ENCODE peak calls at places on chromosomes 5 and 9, in six cellular contexts. X, P, Z, C, L and D are unnamed samples.

GRCh38 chr5:31918739-31919138 is 255.4 kb downstream of the GOLPH3 start:
- DNase-seq in X (no peak), P (no peak), Z (no peak), C (no peak), L (no peak), D (no peak)

GRCh38 chr5:132661231-132662003 is 3.4 kb downstream of the IL13 start:
- DNase-seq in X (peak), P (no peak), Z (peak), C (no peak), L (no peak), D (no peak)

GRCh38 chr5:69293882-69294281 is 38.7 kb downstream of the CCDC125 start:
- DNase-seq in X (no peak), P (no peak), Z (no peak), C (peak), L (no peak), D (no peak)

GRCh38 chr9:21527579-21527978 is 45.5 kb upstream of the IFNE start:
- DNase-seq in X (no peak), P (no peak), Z (no peak), C (no peak), L (no peak), D (no peak)

GRCh38 chr5:62082370-62082778 is 223.6 kb upstream of the KIF2A start:
- DNase-seq in X (no peak), P (no peak), Z (no peak), C (no peak), L (no peak), D (no peak)

GRCh38 chr9:128160603-128160987 is 530 bp downstream of the BBLN start:
- DNase-seq in X (peak), P (no peak), Z (peak), C (no peak), L (no peak), D (peak)

GRCh38 chr5:132785355-132785754 is 8.3 kb upstream of the SEPTIN8 start:
- DNase-seq in X (no peak), P (no peak), Z (no peak), C (no peak), L (no peak), D (no peak)

GRCh38 chr9:37788328-37788727 is 3.5 kb upstream of the EXOSC3 start:
- DNase-seq in X (no peak), P (no peak), Z (peak), C (no peak), L (no peak), D (no peak)

GRCh38 chr5:133754575-133755169 is 142.3 kb upstream of the FSTL4 start:
- DNase-seq in X (peak), P (peak), Z (peak), C (peak), L (peak), D (peak)

GRCh38 chr5:177382423-177383029 is 1.7 kb upstream of the SLC34A1 start:
- DNase-seq in X (no peak), P (peak), Z (peak), C (no peak), L (no peak), D (peak)

GRCh38 chr5:14204785-14205321 is 61.7 kb downstream of the TRIO start:
- DNase-seq in X (no peak), P (peak), Z (peak), C (peak), L (no peak), D (peak)

GRCh38 chr5:2700876-2701275 is 50.6 kb downstream of the IRX2 start:
- DNase-seq in X (no peak), P (no peak), Z (no peak), C (no peak), L (no peak), D (no peak)

GRCh38 chr5:71830626-71831539 is 111.8 kb downstream of the CARTPT start:
- DNase-seq in X (no peak), P (peak), Z (peak), C (no peak), L (no peak), D (peak)

GRCh38 chr5:140042551-140043507 is at the start of gene NRG2:
- DNase-seq in X (peak), P (peak), Z (peak), C (peak), L (no peak), D (peak)

GRCh38 chr5:131812371-131813160 is 15.7 kb upstream of the FNIP1 start:
- DNase-seq in X (peak), P (no peak), Z (no peak), C (no peak), L (no peak), D (no peak)

GRCh38 chr9:114570742-114571141 is 16.8 kb upstream of the ATP6V1G1 start:
- DNase-seq in X (no peak), P (no peak), Z (no peak), C (peak), L (no peak), D (no peak)

GRCh38 chr5:177109810-177110209 is 23.1 kb downstream of the FGFR4 start:
- DNase-seq in X (no peak), P (no peak), Z (no peak), C (no peak), L (no peak), D (no peak)

GRCh38 chr5:16025681-16026080 is 153.9 kb downstream of the MARCHF11 start:
- DNase-seq in X (no peak), P (no peak), Z (no peak), C (no peak), L (no peak), D (no peak)

GRCh38 chr9:130896233-130897012 is at the start of gene QRFP:
- DNase-seq in X (no peak), P (no peak), Z (no peak), C (no peak), L (no peak), D (no peak)
- TF ChIP-seq MYC in X (no peak), P (no peak), Z (no peak), C (no peak), L (no peak), D (no peak)

DNA sequence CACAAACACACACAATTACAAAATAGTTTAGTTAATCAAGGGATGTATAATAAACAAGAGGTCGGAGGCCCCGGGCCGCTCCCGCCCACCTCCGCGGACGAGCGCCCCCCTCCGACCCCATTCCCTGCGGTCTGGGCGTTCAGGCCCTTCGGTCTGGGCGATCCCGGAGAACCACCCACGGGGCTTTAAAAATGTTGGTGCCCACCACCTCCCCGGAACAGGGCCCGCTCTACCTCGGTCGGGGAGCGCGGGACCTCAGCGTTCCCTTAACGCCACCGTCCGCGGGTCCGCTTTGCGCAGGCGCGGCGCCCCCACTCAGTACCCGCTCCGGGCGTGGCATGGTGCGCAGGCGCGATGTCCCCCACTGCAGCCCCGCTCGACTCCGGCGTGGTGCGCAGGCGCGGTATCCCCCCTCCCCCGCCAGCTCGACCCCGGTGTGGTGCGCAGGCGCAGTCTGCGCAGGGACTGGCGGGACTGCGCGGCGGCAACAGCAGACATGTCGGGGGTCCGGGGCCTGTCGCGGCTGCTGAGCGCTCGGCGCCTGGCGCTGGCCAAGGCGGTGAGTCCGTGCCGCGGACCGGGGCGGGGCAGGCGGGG is at the start of the genes CCDC127 and SDHA:
- DNase-seq in X (peak), P (peak), Z (peak), C (peak), L (peak), D (peak)
- TF ChIP-seq POLR2A in X (peak), P (peak), Z (peak), C (peak), L (peak), D (peak)

GRCh38 chr5:430214-430925 is 12.6 kb upstream of the EXOC3 start:
- DNase-seq in X (no peak), P (no peak), Z (no peak), C (no peak), L (no peak), D (no peak)
- TF ChIP-seq MYC in X (no peak), P (no peak), Z (no peak), C (no peak), L (no peak), D (no peak)

GRCh38 chr9:84808416-84808815 is 138.9 kb downstream of the NTRK2 start:
- DNase-seq in X (no peak), P (no peak), Z (no peak), C (no peak), L (no peak), D (no peak)
- TF ChIP-seq POLR2A in X (no peak), P (no peak), Z (no peak), C (no peak), L (no peak), D (no peak)

DNA sequence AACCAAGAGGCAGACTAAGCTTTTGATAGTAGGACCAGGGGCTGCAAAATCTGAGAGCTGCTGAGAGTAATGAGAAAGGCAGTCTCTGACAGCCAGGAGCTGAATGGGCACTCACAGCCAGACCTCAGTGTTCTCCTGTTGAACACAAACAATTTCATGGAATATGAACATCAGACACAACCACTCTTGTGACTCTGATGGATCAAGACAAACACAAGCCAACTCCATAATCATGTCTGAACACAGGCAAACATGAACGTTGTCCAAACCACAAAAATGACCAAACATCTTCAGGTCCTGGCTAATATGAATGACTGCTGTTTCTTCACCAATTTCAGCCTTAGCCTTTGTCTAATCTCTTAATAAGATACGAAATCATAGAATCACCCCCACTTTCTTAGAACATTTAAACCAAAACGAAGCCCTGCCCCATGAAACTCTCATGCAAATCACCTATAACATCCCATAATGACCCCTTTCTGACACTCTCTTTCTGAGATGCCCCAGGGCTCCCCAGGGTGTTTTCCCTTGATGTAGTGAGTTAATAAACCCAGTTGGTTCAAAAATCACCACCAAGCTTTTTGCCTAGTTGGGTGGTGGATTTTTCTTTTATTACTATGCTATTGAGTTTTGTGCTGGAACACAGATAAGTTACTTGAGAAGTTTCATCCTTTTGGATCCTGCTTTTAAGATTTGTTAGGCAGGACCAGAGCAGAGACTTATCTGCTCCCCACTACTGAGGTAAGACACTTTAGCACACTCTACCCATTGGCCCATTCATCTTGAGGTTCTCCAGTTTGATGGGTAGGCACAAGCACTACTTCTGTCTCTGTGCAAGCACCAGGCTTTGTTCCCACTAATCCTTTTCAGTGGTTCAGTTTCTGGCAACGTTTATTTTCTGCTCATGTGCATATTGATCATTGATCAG is 5.9 kb upstream of the ERAP2 start:
- DNase-seq in X (no peak), P (no peak), Z (no peak), C (no peak), L (no peak), D (no peak)
- TF ChIP-seq MYC in X (no peak), P (no peak), Z (no peak), C (no peak), L (no peak), D (no peak)

GRCh38 chr5:179879003-179879689 is 20.5 kb upstream of the MRNIP start:
- DNase-seq in X (no peak), P (no peak), Z (no peak), C (no peak), L (no peak), D (no peak)
- TF ChIP-seq POLR2A in X (no peak), P (no peak), Z (no peak), C (no peak), L (no peak), D (no peak)

GRCh38 chr9:124132671-124133147 is 121.1 kb downstream of the LHX2 start:
- DNase-seq in X (no peak), P (no peak), Z (no peak), C (no peak), L (no peak), D (peak)
- TF ChIP-seq MYC in X (no peak), P (no peak), Z (no peak), C (no peak), L (no peak), D (no peak)

GRCh38 chr5:141850183-141850768 is 27.9 kb downstream of the PCDH1 start:
- DNase-seq in X (peak), P (peak), Z (no peak), C (no peak), L (no peak), D (no peak)

GRCh38 chr5:141850786-141851185 is 27.4 kb downstream of the PCDH1 start:
- DNase-seq in X (peak), P (no peak), Z (no peak), C (no peak), L (no peak), D (no peak)

GRCh38 chr5:141848771-141849370 is 29.3 kb downstream of the PCDH1 start:
- DNase-seq in X (peak), P (peak), Z (no peak), C (peak), L (no peak), D (peak)

GRCh38 chr5:141851195-141851874 is 26.9 kb downstream of the PCDH1 start:
- DNase-seq in X (no peak), P (no peak), Z (no peak), C (no peak), L (no peak), D (no peak)

DNA sequence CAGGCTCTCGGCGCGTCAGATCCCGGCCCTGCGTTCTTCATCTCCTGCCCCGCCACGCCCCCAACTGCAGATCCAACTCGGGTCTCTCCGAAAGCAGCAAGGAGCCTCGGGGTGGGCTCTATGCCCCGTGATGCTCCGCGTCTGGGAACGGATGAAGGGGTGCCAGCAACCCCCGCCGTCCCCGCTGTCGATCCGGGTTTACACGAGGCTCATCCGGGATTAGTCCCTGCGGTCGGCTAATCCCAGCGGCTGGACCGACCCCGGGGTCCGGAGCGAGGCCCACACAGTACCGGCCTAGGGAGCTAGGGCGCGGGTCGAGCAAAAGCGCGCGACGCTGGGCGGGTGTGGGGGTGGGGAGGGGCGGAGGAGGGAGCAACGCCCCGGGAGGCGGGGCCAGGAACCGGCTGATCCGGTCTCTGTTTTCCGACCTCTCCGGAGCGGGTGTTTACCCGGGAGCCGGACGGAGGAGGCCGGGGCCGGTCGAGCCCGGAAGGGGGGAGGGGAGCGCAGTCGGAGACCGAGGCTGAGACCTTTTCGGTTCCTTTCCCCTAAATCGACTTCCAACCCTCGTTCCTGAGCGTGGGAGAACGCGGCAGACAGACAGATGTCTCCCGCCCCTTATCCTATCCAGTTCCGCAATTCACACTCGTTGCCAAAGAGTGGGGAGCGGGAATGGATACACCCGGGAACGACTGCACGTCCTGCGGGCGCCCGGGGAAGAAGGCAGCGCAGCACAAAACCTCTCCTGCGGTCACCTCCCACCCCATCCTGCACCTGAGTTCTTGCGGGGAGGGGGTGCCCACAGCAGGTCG is 28.6 kb downstream of the PCDH1 start:
- DNase-seq in X (peak), P (peak), Z (peak), C (peak), L (no peak), D (peak)
- TF ChIP-seq POLR2A in X (peak), P (peak), Z (no peak), C (peak), L (peak), D (peak)

DNA sequence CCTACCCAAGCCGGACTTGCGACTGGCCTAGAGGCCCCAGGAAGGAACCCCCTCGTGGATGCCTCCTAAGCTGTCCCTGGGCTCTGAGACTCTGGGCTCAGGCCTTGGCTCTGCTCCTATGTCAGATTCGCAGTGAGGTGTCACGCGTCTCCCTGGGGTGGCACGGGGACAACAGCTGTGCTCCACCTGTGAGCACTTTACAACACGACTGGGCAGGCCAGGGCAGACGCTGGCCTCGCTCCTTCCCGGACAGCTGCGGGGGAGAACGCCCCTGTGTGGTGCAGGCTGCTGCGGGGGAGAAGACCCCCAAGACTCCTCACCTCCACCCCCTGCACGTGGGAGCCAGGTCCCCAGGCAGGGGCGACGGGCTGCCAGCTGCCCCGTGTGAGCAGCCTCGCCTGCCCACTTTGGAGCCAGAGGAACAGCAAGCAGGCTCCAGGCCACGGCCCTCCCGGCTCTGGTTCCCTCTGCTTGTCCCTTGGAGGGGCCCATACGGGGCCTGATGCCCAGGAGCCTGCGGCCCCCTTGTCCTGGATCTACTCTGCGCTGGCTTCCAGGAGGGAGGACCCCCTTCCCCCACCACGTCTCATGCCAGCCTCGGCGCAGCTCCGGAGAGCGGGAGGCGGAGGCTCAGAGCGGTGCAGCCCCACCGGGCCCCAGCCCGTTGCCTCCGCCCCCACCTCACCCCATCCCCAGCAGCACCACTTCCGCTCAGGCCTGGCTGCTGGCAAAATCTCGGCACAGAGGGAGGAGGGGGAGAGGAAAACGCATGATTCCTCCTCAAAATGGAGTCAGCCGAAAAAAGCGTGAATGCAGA is 36.0 kb downstream of the SARDH start:
- DNase-seq in X (no peak), P (no peak), Z (peak), C (no peak), L (no peak), D (no peak)
- TF ChIP-seq MYC in X (no peak), P (no peak), Z (no peak), C (no peak), L (no peak), D (no peak)

GRCh38 chr9:95143591-95144561 is 173.6 kb downstream of the FANCC start:
- DNase-seq in X (no peak), P (no peak), Z (no peak), C (peak), L (no peak), D (no peak)
- TF ChIP-seq POLR2A in X (no peak), P (no peak), Z (no peak), C (no peak), L (no peak), D (no peak)